ENCODE peak calls at places on chromosomes 7 and 10, in six cellular contexts. U, A, G, M, X and T are unnamed samples.

GRCh38 chr10:116765549-116766162 is 23.3 kb upstream of the HSPA12A start:
- DNase-seq in X (no peak), A (no peak), M (peak), G (no peak), U (peak), T (peak)

GRCh38 chr7:22622386-22622785 is 104.6 kb upstream of the IL6 start:
- DNase-seq in M (no peak), U (no peak), G (peak), X (no peak), A (no peak), T (no peak)

GRCh38 chr10:26621889-26622681 is 75.4 kb upstream of the PDSS1 start:
- DNase-seq in X (no peak), U (peak), M (no peak), G (peak), A (peak), T (peak)

GRCh38 chr7:67311901-67312300 is 315.3 kb downstream of the TYW1 start:
- DNase-seq in U (no peak), M (no peak), G (no peak), A (no peak), X (no peak), T (peak)

GRCh38 chr7:115941703-115942268 is 88.8 kb downstream of the TFEC start:
- DNase-seq in U (no peak), G (peak), M (no peak), A (no peak), X (peak), T (peak)

GRCh38 chr7:465710-466400 is 53.8 kb downstream of the PDGFA start:
- DNase-seq in X (no peak), M (no peak), G (no peak), U (peak), A (no peak), T (no peak)

GRCh38 chr10:45460235-45460878 is 86.3 kb downstream of the ALOX5 start:
- DNase-seq in G (no peak), A (no peak), X (no peak), M (no peak), U (no peak), T (no peak)

GRCh38 chr10:113867904-113868303 is 13.4 kb downstream of the NHLRC2 start:
- DNase-seq in G (no peak), A (no peak), U (no peak), M (no peak), X (no peak), T (no peak)